ENCODE peak calls at places on chromosomes 3 and 15, in six cellular contexts. One of them, this sample, is unnamed.
A peak's percentile ranks its signal among the peaks of the same experiment; 100 is the strongest.

GRCh38 chr3:12476238-12476897 is 7.9 kb upstream of the TSEN2 start:
- DNase-seq in PC-3: peak; percentile 92
- DNase-seq in CD8-positive, alpha-beta T cell: no peak
- DNase-seq in tibial nerve: no peak
- DNase-seq in uterus: no peak
- DNase-seq in aorta: no peak
- DNase-seq in this sample: no peak

GRCh38 chr3:170357920-170358854 is 672 bp downstream of the SKIL start:
- DNase-seq in PC-3: peak; percentile 51
- DNase-seq in CD8-positive, alpha-beta T cell: peak; percentile 85
- DNase-seq in tibial nerve: peak; percentile 76
- DNase-seq in uterus: peak; percentile 82
- DNase-seq in aorta: peak; percentile 89
- DNase-seq in this sample: peak; percentile 97

GRCh38 chr3:14429237-14429636 is 26.8 kb downstream of the SLC6A6 start:
- DNase-seq in PC-3: no peak
- DNase-seq in CD8-positive, alpha-beta T cell: no peak
- DNase-seq in tibial nerve: no peak
- DNase-seq in uterus: no peak
- DNase-seq in aorta: peak; percentile 76
- DNase-seq in this sample: no peak

GRCh38 chr3:134406331-134407246 is 32.3 kb upstream of the AMOTL2 start:
- DNase-seq in PC-3: no peak
- DNase-seq in CD8-positive, alpha-beta T cell: no peak
- DNase-seq in tibial nerve: no peak
- DNase-seq in uterus: no peak
- DNase-seq in aorta: no peak
- DNase-seq in this sample: no peak

GRCh38 chr3:104909188-104909587 is 457.5 kb upstream of the ALCAM start:
- DNase-seq in PC-3: peak; percentile 81
- DNase-seq in CD8-positive, alpha-beta T cell: no peak
- DNase-seq in tibial nerve: no peak
- DNase-seq in uterus: no peak
- DNase-seq in aorta: no peak
- DNase-seq in this sample: no peak

GRCh38 chr15:74773731-74774252 is 8.1 kb upstream of the CSK start:
- DNase-seq in PC-3: no peak
- DNase-seq in CD8-positive, alpha-beta T cell: no peak
- DNase-seq in tibial nerve: no peak
- DNase-seq in uterus: no peak
- DNase-seq in aorta: no peak
- DNase-seq in this sample: no peak

GRCh38 chr15:67548862-67549651 is 6.6 kb downstream of the MAP2K5 start:
- DNase-seq in PC-3: no peak
- DNase-seq in CD8-positive, alpha-beta T cell: no peak
- DNase-seq in tibial nerve: no peak
- DNase-seq in uterus: no peak
- DNase-seq in aorta: no peak
- DNase-seq in this sample: no peak

GRCh38 chr15:45457215-45457614 is 65.3 kb downstream of the SLC30A4 start:
- DNase-seq in PC-3: no peak
- DNase-seq in CD8-positive, alpha-beta T cell: no peak
- DNase-seq in tibial nerve: no peak
- DNase-seq in uterus: no peak
- DNase-seq in aorta: no peak
- DNase-seq in this sample: no peak

GRCh38 chr3:171092467-171092911 is 66.0 kb upstream of the SLC2A2 start:
- DNase-seq in PC-3: no peak
- DNase-seq in CD8-positive, alpha-beta T cell: no peak
- DNase-seq in tibial nerve: no peak
- DNase-seq in uterus: no peak
- DNase-seq in aorta: no peak
- DNase-seq in this sample: no peak

GRCh38 chr3:25181096-25181495 is 247.0 kb upstream of the RARB start:
- DNase-seq in PC-3: no peak
- DNase-seq in CD8-positive, alpha-beta T cell: no peak
- DNase-seq in tibial nerve: no peak
- DNase-seq in uterus: no peak
- DNase-seq in aorta: no peak
- DNase-seq in this sample: no peak

GRCh38 chr3:177488740-177489139 is 291.5 kb upstream of the TBL1XR1 start:
- DNase-seq in PC-3: no peak
- DNase-seq in CD8-positive, alpha-beta T cell: no peak
- DNase-seq in tibial nerve: no peak
- DNase-seq in uterus: no peak
- DNase-seq in aorta: no peak
- DNase-seq in this sample: no peak

GRCh38 chr3:194058189-194058571 is 77.8 kb upstream of the HES1 start:
- DNase-seq in PC-3: no peak
- DNase-seq in CD8-positive, alpha-beta T cell: no peak
- DNase-seq in tibial nerve: no peak
- DNase-seq in uterus: peak; percentile 38
- DNase-seq in aorta: peak; percentile 76
- DNase-seq in this sample: no peak

GRCh38 chr15:38059665-38060064 is 125.2 kb downstream of the TMCO5A start:
- DNase-seq in PC-3: peak; percentile 81
- DNase-seq in CD8-positive, alpha-beta T cell: no peak
- DNase-seq in tibial nerve: no peak
- DNase-seq in uterus: no peak
- DNase-seq in aorta: no peak
- DNase-seq in this sample: no peak

GRCh38 chr3:153273767-153274443 is 111.9 kb downstream of the RAP2B start:
- DNase-seq in PC-3: peak; percentile 60
- DNase-seq in CD8-positive, alpha-beta T cell: no peak
- DNase-seq in tibial nerve: no peak
- DNase-seq in uterus: no peak
- DNase-seq in aorta: no peak
- DNase-seq in this sample: no peak

GRCh38 chr3:37909067-37909911 is 47.6 kb downstream of the CTDSPL start:
- DNase-seq in PC-3: peak; percentile 29
- DNase-seq in CD8-positive, alpha-beta T cell: no peak
- DNase-seq in tibial nerve: no peak
- DNase-seq in uterus: no peak
- DNase-seq in aorta: no peak
- DNase-seq in this sample: no peak

GRCh38 chr15:27358751-27359434 is 387.9 kb downstream of the GABRG3 start:
- DNase-seq in PC-3: peak; percentile 6
- DNase-seq in CD8-positive, alpha-beta T cell: no peak
- DNase-seq in tibial nerve: no peak
- DNase-seq in uterus: no peak
- DNase-seq in aorta: no peak
- DNase-seq in this sample: peak; percentile 64

GRCh38 chr3:167684389-167684993 is 30.7 kb upstream of the WDR49 start:
- DNase-seq in PC-3: peak; percentile 89
- DNase-seq in CD8-positive, alpha-beta T cell: peak; percentile 31
- DNase-seq in tibial nerve: peak; percentile 91
- DNase-seq in uterus: no peak
- DNase-seq in aorta: no peak
- DNase-seq in this sample: no peak

GRCh38 chr15:50192926-50193595 is 11.1 kb downstream of the SLC27A2 start:
- DNase-seq in PC-3: no peak
- DNase-seq in CD8-positive, alpha-beta T cell: no peak
- DNase-seq in tibial nerve: no peak
- DNase-seq in uterus: no peak
- DNase-seq in aorta: no peak
- DNase-seq in this sample: no peak

GRCh38 chr15:52496776-52497470 is 31.8 kb downstream of the MYO5A start:
- DNase-seq in PC-3: peak; percentile 68
- DNase-seq in CD8-positive, alpha-beta T cell: no peak
- DNase-seq in tibial nerve: no peak
- DNase-seq in uterus: no peak
- DNase-seq in aorta: no peak
- DNase-seq in this sample: no peak

GRCh38 chr3:76482510-76482909 is 557.4 kb upstream of the ROBO2 start:
- DNase-seq in PC-3: no peak
- DNase-seq in CD8-positive, alpha-beta T cell: no peak
- DNase-seq in tibial nerve: no peak
- DNase-seq in uterus: no peak
- DNase-seq in aorta: no peak
- DNase-seq in this sample: no peak

GRCh38 chr3:186144257-186144656 is 35.4 kb upstream of the ETV5 start:
- DNase-seq in PC-3: no peak
- DNase-seq in CD8-positive, alpha-beta T cell: no peak
- DNase-seq in tibial nerve: no peak
- DNase-seq in uterus: no peak
- DNase-seq in aorta: no peak
- DNase-seq in this sample: no peak

GRCh38 chr3:10526366-10526765 is 21.0 kb upstream of the ATP2B2 start:
- DNase-seq in PC-3: no peak
- DNase-seq in CD8-positive, alpha-beta T cell: no peak
- DNase-seq in tibial nerve: no peak
- DNase-seq in uterus: no peak
- DNase-seq in aorta: no peak
- DNase-seq in this sample: no peak

GRCh38 chr3:55166577-55167555 is 239.0 kb upstream of the LRTM1 start:
- DNase-seq in PC-3: peak; percentile 16
- DNase-seq in CD8-positive, alpha-beta T cell: no peak
- DNase-seq in tibial nerve: no peak
- DNase-seq in uterus: no peak
- DNase-seq in aorta: no peak
- DNase-seq in this sample: peak; percentile 60

GRCh38 chr15:95793226-95793625 is 537.3 kb upstream of the NR2F2 start:
- DNase-seq in PC-3: no peak
- DNase-seq in CD8-positive, alpha-beta T cell: no peak
- DNase-seq in tibial nerve: no peak
- DNase-seq in uterus: no peak
- DNase-seq in aorta: no peak
- DNase-seq in this sample: no peak

GRCh38 chr3:148601766-148602685 is 95.7 kb upstream of the AGTR1 start:
- DNase-seq in PC-3: no peak
- DNase-seq in CD8-positive, alpha-beta T cell: no peak
- DNase-seq in tibial nerve: no peak
- DNase-seq in uterus: no peak
- DNase-seq in aorta: no peak
- DNase-seq in this sample: no peak

GRCh38 chr15:56208185-56208584 is 35.5 kb downstream of the RFX7 start:
- DNase-seq in PC-3: no peak
- DNase-seq in CD8-positive, alpha-beta T cell: no peak
- DNase-seq in tibial nerve: no peak
- DNase-seq in uterus: no peak
- DNase-seq in aorta: no peak
- DNase-seq in this sample: no peak
- H3K27ac ChIP-seq in PC-3: no peak overlapping the region
- H3K27ac ChIP-seq in CD8-positive, alpha-beta T cell: no peak overlapping the region
- H3K27ac ChIP-seq in tibial nerve: peak overlapping the region; percentile 10
- H3K27ac ChIP-seq in uterus: no peak overlapping the region
- H3K27ac ChIP-seq in aorta: no peak overlapping the region
- H3K27ac ChIP-seq in this sample: no peak overlapping the region

DNA sequence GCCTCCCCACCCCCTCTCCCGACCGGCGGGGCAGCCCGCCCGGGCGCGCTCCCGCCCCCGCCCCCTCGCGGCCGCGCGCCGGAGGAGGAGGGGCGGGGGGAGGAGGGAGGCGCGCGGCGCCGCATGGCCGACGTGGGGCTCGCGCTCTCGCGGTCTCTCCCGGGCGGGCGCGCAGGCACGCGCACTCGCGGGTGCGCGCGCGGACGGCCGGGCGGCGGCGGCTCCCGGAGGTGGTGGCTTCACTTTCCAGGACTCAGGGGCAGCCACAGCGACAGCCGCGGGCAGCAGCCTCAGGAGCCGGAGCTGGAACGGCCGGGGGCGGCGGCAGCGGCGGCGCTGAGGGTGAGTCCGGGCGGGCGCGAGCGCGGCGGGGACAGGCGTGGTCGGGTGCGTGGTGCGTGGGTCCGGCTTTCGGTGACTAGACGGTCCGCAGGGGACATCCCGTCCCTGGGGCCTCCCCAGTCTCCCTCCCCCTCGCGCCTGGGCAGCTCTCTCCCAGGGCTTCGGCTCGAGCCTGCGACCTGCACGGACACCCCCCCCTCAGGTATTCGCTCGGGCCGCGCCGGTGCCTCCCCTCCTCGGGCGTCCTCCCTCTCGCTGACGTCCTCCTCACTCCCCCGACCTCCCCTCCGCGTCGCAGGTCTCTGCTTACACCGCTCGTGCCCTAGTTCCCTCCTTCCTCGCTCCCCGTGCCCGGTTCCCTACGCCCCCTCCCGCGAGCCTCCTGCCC is at the start of gene UBE2E2:
- DNase-seq in PC-3: peak; percentile 82
- DNase-seq in CD8-positive, alpha-beta T cell: peak; percentile 48
- DNase-seq in tibial nerve: peak; percentile 46
- DNase-seq in uterus: peak; percentile 76
- DNase-seq in aorta: peak; percentile 81
- DNase-seq in this sample: no peak
- H3K27ac ChIP-seq in PC-3: peak within 1 kb of the TSS; percentile 52
- H3K27ac ChIP-seq in CD8-positive, alpha-beta T cell: peak within 1 kb of the TSS; percentile 51
- H3K27ac ChIP-seq in tibial nerve: peak within 1 kb of the TSS; percentile 86
- H3K27ac ChIP-seq in uterus: peak within 1 kb of the TSS; percentile 90
- H3K27ac ChIP-seq in aorta: peak within 1 kb of the TSS; percentile 62
- H3K27ac ChIP-seq in this sample: peak within 1 kb of the TSS; percentile 87

DNA sequence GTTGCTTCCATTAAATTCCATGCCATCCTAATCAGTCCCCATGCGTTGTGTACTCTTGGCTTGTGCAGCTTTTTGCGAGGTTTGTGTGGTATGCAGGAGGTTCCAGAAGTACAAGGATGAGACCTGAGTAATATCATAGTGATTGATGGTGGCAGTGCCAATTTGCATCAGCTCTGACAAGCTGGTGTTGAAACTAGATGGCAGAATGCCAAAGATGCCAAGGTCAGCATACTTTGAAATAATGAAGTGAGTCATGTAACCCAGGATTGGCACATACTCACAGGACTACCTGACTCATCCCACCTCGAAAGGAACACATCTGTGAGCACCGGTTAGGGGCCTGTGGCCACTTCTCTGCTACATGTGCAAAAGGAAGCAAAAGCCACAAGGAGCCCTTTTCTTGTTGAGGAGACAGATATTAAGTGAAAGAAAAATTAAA is 14.3 kb downstream of the KAT2B start:
- DNase-seq in PC-3: peak; percentile 100
- DNase-seq in CD8-positive, alpha-beta T cell: peak; percentile 77
- DNase-seq in tibial nerve: peak; percentile 43
- DNase-seq in uterus: no peak
- DNase-seq in aorta: no peak
- DNase-seq in this sample: no peak
- H3K27ac ChIP-seq in PC-3: peak overlapping the region; percentile 66
- H3K27ac ChIP-seq in CD8-positive, alpha-beta T cell: no peak overlapping the region
- H3K27ac ChIP-seq in tibial nerve: peak overlapping the region; percentile 60
- H3K27ac ChIP-seq in uterus: no peak overlapping the region
- H3K27ac ChIP-seq in aorta: no peak overlapping the region
- H3K27ac ChIP-seq in this sample: peak overlapping the region; percentile 43

DNA sequence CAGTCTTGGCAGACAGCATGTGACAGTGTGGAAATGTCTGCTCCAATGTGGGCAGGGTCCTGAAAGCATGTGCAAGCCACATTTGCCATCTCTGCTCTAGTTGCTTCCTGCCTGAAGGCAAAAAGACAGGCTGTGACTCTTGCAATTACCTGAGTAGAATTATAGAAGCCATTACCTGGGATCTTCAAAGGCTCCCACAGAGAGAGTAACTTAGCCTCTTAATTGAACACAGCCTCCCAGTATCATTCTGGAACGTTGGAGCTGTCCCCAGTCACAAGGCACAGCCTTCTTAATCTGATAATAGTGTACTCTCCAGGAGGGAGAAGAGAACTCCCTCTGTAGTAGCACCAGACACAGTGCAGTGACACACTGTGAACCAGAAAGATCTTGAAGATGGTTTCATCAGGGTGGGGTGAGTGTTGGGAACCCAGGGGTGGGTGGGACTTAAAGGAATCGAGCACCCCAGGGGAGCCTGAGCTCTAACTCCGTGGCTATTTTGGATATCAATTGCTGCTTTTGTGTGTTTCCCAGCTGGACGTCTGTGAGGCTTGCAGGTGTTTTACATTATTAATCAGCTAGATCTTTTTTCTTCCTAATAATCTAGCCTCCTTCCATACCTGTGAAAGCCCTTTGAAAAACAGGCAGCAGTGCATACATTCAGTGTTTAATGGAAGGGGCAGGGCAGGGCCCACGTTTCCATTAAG is 40.6 kb upstream of the GLCE start:
- DNase-seq in PC-3: no peak
- DNase-seq in CD8-positive, alpha-beta T cell: no peak
- DNase-seq in tibial nerve: no peak
- DNase-seq in uterus: no peak
- DNase-seq in aorta: no peak
- DNase-seq in this sample: no peak
- H3K27ac ChIP-seq in PC-3: no peak overlapping the region
- H3K27ac ChIP-seq in CD8-positive, alpha-beta T cell: no peak overlapping the region
- H3K27ac ChIP-seq in tibial nerve: no peak overlapping the region
- H3K27ac ChIP-seq in uterus: no peak overlapping the region
- H3K27ac ChIP-seq in aorta: no peak overlapping the region
- H3K27ac ChIP-seq in this sample: no peak overlapping the region